ENCODE peak calls at places on chromosome 15, in four cellular contexts. S is K562, K is H1, W is GM12878. G is an unnamed sample.

GRCh38 chr15:40379853-40380252 is 2.7 kb upstream of the KNSTRN start:
- DNase-seq in S (peak), K (no peak), W (no peak), G (peak)

GRCh38 chr15:31149987-31150386 is 48.5 kb upstream of the TRPM1 start:
- DNase-seq in S (no peak), K (no peak), W (no peak), G (no peak)

GRCh38 chr15:74317820-74318375 is 49.5 kb downstream of the CYP11A1 start:
- DNase-seq in S (no peak), K (no peak), W (no peak), G (no peak)

GRCh38 chr15:61759639-61760038 is 300.6 kb downstream of the VPS13C start:
- DNase-seq in S (no peak), K (no peak), W (no peak), G (no peak)

GRCh38 chr15:40069178-40070165 is 30.5 kb upstream of the SRP14 start:
- DNase-seq in S (no peak), K (peak), W (no peak), G (peak)

GRCh38 chr15:40334541-40334940 is 6.2 kb downstream of the CCDC9B start:
- DNase-seq in S (no peak), K (no peak), W (no peak), G (no peak)

GRCh38 chr15:82301296-82302016 is 38.8 kb downstream of the SAXO2 start:
- DNase-seq in S (no peak), K (peak), W (no peak), G (no peak)

GRCh38 chr15:90829942-90830440 is 38.4 kb upstream of the FURIN start:
- DNase-seq in S (no peak), K (no peak), W (no peak), G (no peak)

GRCh38 chr15:96115642-96116041 is 214.9 kb upstream of the NR2F2 start:
- DNase-seq in S (no peak), K (no peak), W (no peak), G (no peak)

GRCh38 chr15:37695719-37696118 is 238.7 kb upstream of the TMCO5A start:
- DNase-seq in S (no peak), K (no peak), W (no peak), G (no peak)

GRCh38 chr15:39283531-39283930 is 297.3 kb upstream of the THBS1 start:
- DNase-seq in S (no peak), K (no peak), W (no peak), G (no peak)

GRCh38 chr15:89591834-89592233 is 16.6 kb downstream of the TICRR start:
- DNase-seq in S (no peak), K (no peak), W (no peak), G (no peak)

GRCh38 chr15:31485911-31486461 is 159.4 kb downstream of the KLF13 start:
- DNase-seq in S (no peak), K (no peak), W (no peak), G (no peak)

GRCh38 chr15:73771380-73772095 is 18.4 kb upstream of the INSYN1 start:
- DNase-seq in S (no peak), K (no peak), W (no peak), G (no peak)

GRCh38 chr15:65338823-65339222 is 34.3 kb downstream of the RNU5B-1 start:
- DNase-seq in S (no peak), K (no peak), W (no peak), G (no peak)

GRCh38 chr15:67836477-67836876 is 3.4 kb downstream of the RNU6-1 start:
- DNase-seq in S (peak), K (peak), W (no peak), G (no peak)

GRCh38 chr15:90620379-90621134 is 90.8 kb downstream of the CRTC3 start:
- DNase-seq in S (peak), K (no peak), W (peak), G (no peak)

GRCh38 chr15:45645026-45645980 is 10.5 kb downstream of the SQOR start:
- DNase-seq in S (no peak), K (no peak), W (no peak), G (no peak)

GRCh38 chr15:87715252-87715651 is 541.3 kb downstream of the NTRK3 start:
- DNase-seq in S (no peak), K (no peak), W (no peak), G (no peak)

GRCh38 chr15:77135181-77135580 is 64.3 kb upstream of the TSPAN3 start:
- DNase-seq in S (no peak), K (no peak), W (no peak), G (no peak)

GRCh38 chr15:90625037-90625436 is 92.1 kb upstream of the BLM start:
- DNase-seq in S (no peak), K (no peak), W (no peak), G (no peak)

GRCh38 chr15:32898991-32899613 is 181.3 kb downstream of the GREM1 start:
- DNase-seq in S (no peak), K (peak), W (no peak), G (no peak)

DNA sequence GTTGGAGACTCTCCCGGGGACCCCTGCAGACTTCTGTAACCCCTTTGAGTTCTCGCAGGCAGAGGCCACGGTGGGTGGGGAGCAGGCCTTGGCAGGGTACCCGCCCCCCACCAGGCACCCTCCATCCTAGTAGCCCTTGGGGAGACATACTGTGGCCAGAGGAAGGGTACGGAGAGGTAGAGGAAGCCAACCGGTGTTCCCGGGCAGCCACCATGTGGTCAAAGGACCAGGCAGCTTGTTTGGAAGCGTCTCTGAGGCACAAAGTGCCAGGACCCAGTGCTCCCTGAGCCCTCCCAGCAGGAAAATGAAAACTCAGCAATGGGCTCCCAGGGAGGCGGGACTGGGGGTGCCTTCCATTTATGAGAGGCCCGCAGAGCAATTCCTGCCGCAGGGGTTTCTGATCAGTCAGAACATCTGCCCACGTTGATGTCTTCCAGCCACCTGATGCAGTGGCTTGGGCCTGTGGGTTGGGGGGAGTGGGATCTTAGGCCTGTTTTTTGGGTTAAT is 53.0 kb upstream of the CGNL1 start:
- DNase-seq in S (no peak), K (no peak), W (no peak), G (no peak)
- TF ChIP-seq CBX5 in S (no peak), K (no peak), W (no peak), G (no peak)

DNA sequence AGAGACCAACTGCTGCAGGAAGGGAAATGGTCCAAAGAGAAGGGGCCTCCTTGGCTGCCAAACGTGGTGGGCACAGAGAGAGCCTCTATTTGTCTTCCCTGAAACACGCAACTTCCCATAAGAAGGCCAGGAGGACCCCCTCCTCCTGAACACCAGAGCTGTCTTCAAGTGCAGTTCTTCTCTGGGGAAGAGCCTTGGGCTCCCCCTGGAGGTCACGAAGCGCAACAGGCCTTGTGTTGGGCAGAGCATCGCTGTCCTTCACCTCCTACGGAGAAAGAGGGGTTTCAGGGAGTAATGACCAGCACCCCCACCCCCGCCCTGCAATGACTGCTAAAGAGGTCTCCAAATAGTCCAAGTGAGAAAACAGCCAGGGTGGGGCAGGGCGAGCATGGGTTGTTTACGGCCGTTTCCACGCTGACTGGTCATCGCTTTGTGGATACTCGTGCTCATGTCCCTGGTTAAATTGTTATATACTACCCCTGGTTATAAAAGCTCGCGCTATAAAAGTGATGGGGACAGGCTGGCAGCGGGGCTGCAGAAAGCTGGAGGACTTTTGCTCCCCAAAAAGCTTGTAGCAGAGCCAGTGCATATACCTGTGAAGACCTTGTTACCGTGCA is 397.5 kb upstream of the ATP10A start:
- DNase-seq in S (peak), K (peak), W (no peak), G (peak)
- TF ChIP-seq CBX5 in S (no peak), K (no peak), W (no peak), G (no peak)

DNA sequence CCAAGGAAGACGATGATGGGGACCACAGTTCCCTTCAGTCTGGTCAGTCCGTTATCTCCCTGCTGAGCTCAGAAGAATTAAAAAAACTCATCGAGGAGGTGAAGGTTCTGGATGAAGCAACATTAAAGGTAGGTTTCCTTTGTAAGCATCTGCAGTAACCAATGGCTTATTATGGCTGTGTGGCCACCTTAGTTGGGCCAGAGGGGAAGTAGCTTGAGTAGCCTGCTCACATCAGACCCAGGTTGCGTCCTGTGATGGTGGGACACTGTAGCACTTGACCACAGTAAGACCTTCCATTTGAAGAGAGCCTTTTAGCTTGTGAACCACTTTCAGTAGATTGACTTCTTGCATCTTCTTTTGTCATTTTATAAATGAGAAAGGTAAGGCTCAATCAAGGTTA is 22.6 kb downstream of the STARD5 start:
- DNase-seq in S (no peak), K (no peak), W (no peak), G (no peak)
- TF ChIP-seq CBX5 in S (no peak), K (no peak), W (no peak), G (no peak)

GRCh38 chr15:78768531-78769408 is 42.5 kb downstream of the ADAMTS7 start:
- DNase-seq in S (no peak), K (no peak), W (no peak), G (no peak)

GRCh38 chr15:78763796-78764241 is 47.4 kb downstream of the ADAMTS7 start:
- DNase-seq in S (no peak), K (peak), W (no peak), G (no peak)

GRCh38 chr15:78768096-78768495 is 43.2 kb downstream of the ADAMTS7 start:
- DNase-seq in S (no peak), K (no peak), W (no peak), G (no peak)

GRCh38 chr15:78767331-78767951 is 43.8 kb downstream of the ADAMTS7 start:
- DNase-seq in S (no peak), K (no peak), W (no peak), G (no peak)

GRCh38 chr15:78766041-78766440 is 45.2 kb downstream of the ADAMTS7 start:
- DNase-seq in S (no peak), K (no peak), W (no peak), G (no peak)
- TF ChIP-seq CBX5 in S (no peak), K (no peak), W (no peak), G (no peak)

GRCh38 chr15:62888628-62889027 is 153.9 kb upstream of the TPM1 start:
- DNase-seq in S (no peak), K (no peak), W (no peak), G (no peak)
- TF ChIP-seq CBX5 in S (no peak), K (no peak), W (no peak), G (no peak)

GRCh38 chr15:85760531-85761371 is 34.0 kb downstream of the KLHL25 start:
- DNase-seq in S (no peak), K (no peak), W (no peak), G (no peak)
- TF ChIP-seq CBX5 in S (no peak), K (no peak), W (no peak), G (no peak)

GRCh38 chr15:48653216-48653615 is 7.7 kb upstream of the FBN1 start:
- DNase-seq in S (no peak), K (no peak), W (no peak), G (no peak)
- TF ChIP-seq CBX5 in S (no peak), K (no peak), W (no peak), G (no peak)

GRCh38 chr15:83764201-83764839 is 110.4 kb downstream of the ADAMTSL3 start:
- DNase-seq in S (no peak), K (no peak), W (no peak), G (no peak)
- TF ChIP-seq CBX5 in S (no peak), K (no peak), W (no peak), G (no peak)

GRCh38 chr15:69475769-69476358 is 23.2 kb downstream of the RPLP1 start:
- DNase-seq in S (peak), K (peak), W (no peak), G (peak)

GRCh38 chr15:69479971-69480370 is 27.4 kb downstream of the RPLP1 start:
- DNase-seq in S (no peak), K (no peak), W (no peak), G (no peak)

GRCh38 chr15:69476704-69477473 is 24.3 kb downstream of the RPLP1 start:
- DNase-seq in S (no peak), K (no peak), W (no peak), G (no peak)

GRCh38 chr15:69480932-69481331 is 28.3 kb downstream of the RPLP1 start:
- DNase-seq in S (no peak), K (no peak), W (no peak), G (no peak)

GRCh38 chr15:69478259-69478687 is 25.7 kb downstream of the RPLP1 start:
- DNase-seq in S (peak), K (peak), W (no peak), G (peak)
- TF ChIP-seq CBX5 in S (no peak), K (no peak), W (no peak), G (no peak)